ENCODE peak calls at places on chromosomes 1 and 21, in five cellular contexts. L, A, O, W and D are unnamed samples.

GRCh38 chr21:28704746-28705145 is 287.9 kb downstream of the LTN1 start:
- DNase-seq in L (no peak), A (peak; percentile 61), O (no peak), W (peak; percentile 32), D (no peak)

GRCh38 chr1:177302365-177303044 is 131.7 kb downstream of the BRINP2 start:
- DNase-seq in L (no peak), A (no peak), O (peak; percentile 57), W (no peak), D (no peak)

GRCh38 chr1:160169553-160170399 is 18.4 kb downstream of the ATP1A4 start:
- DNase-seq in L (peak; percentile 99), A (no peak), O (no peak), W (peak; percentile 84), D (peak; percentile 23)

GRCh38 chr1:185526318-185527307 is 207.6 kb upstream of the HMCN1 start:
- DNase-seq in L (no peak), A (no peak), O (no peak), W (no peak), D (no peak)

GRCh38 chr1:26472330-26472900 is at the start of gene HMGN2:
- DNase-seq in L (peak; percentile 95), A (peak; percentile 87), O (peak; percentile 91), W (peak; percentile 98), D (peak; percentile 96)

GRCh38 chr1:23214640-23215039 is 2.7 kb downstream of the HTR1D start:
- DNase-seq in L (no peak), A (no peak), O (no peak), W (no peak), D (no peak)

GRCh38 chr1:218717611-218718010 is 372.5 kb downstream of the TGFB2 start:
- DNase-seq in L (no peak), A (peak; percentile 52), O (no peak), W (no peak), D (no peak)

GRCh38 chr1:172699111-172699510 is 40.2 kb downstream of the FASLG start:
- DNase-seq in L (no peak), A (no peak), O (no peak), W (no peak), D (no peak)

GRCh38 chr1:230854423-230854822 is 13.9 kb downstream of the C1orf198 start:
- DNase-seq in L (no peak), A (no peak), O (no peak), W (no peak), D (no peak)

GRCh38 chr1:69662321-69662720 is 94.6 kb downstream of the LRRC7 start:
- DNase-seq in L (no peak), A (no peak), O (no peak), W (no peak), D (no peak)

GRCh38 chr1:10189659-10190058 is 20.7 kb upstream of the KIF1B start:
- DNase-seq in L (peak; percentile 5), A (no peak), O (no peak), W (no peak), D (peak; percentile 16)

GRCh38 chr1:53652441-53653199 is 86.3 kb downstream of the GLIS1 start:
- DNase-seq in L (no peak), A (no peak), O (no peak), W (no peak), D (no peak)

GRCh38 chr1:169610858-169611257 is 19.1 kb downstream of the SELP start:
- DNase-seq in L (no peak), A (no peak), O (no peak), W (no peak), D (no peak)

GRCh38 chr1:6979003-6979577 is 193.8 kb downstream of the CAMTA1 start:
- DNase-seq in L (no peak), A (no peak), O (no peak), W (no peak), D (no peak)

GRCh38 chr1:94329986-94330385 is 88.2 kb upstream of the ABCD3 start:
- DNase-seq in L (peak; percentile 39), A (peak; percentile 62), O (no peak), W (no peak), D (no peak)

GRCh38 chr1:152013664-152014237 is 20.1 kb upstream of the S100A10 start:
- DNase-seq in L (peak; percentile 50), A (no peak), O (peak; percentile 65), W (no peak), D (peak; percentile 47)

GRCh38 chr1:192809286-192810252 is 730 bp downstream of the RGS2 start:
- DNase-seq in L (peak; percentile 76), A (peak; percentile 70), O (peak; percentile 35), W (peak; percentile 56), D (peak; percentile 71)

GRCh38 chr1:240170245-240170644 is 78.6 kb downstream of the FMN2 start:
- DNase-seq in L (no peak), A (no peak), O (no peak), W (no peak), D (no peak)

GRCh38 chr1:14826172-14826636 is 227.7 kb downstream of the KAZN start:
- DNase-seq in L (peak; percentile 15), A (peak; percentile 96), O (no peak), W (no peak), D (no peak)

GRCh38 chr1:156214024-156214748 is 1.4 kb downstream of the PMF1 start:
- DNase-seq in L (peak; percentile 23), A (peak; percentile 9), O (no peak), W (no peak), D (no peak)

GRCh38 chr1:169115891-169116585 is 9.5 kb downstream of the ATP1B1 start:
- DNase-seq in L (peak; percentile 14), A (no peak), O (peak; percentile 86), W (no peak), D (peak; percentile 28)

GRCh38 chr1:205183676-205184335 is 27.7 kb downstream of the DSTYK start:
- DNase-seq in L (no peak), A (no peak), O (no peak), W (no peak), D (no peak)

GRCh38 chr1:198088360-198089071 is 68.3 kb upstream of the NEK7 start:
- DNase-seq in L (peak; percentile 64), A (peak; percentile 73), O (no peak), W (peak; percentile 13), D (peak; percentile 47)

GRCh38 chr1:196732526-196732925 is 42.1 kb upstream of the CFHR3 start:
- DNase-seq in L (no peak), A (no peak), O (no peak), W (no peak), D (no peak)

GRCh38 chr1:152107984-152108898 is 7.0 kb downstream of the TCHH start:
- DNase-seq in L (no peak), A (peak; percentile 82), O (no peak), W (no peak), D (no peak)

GRCh38 chr1:206502813-206503212 is 4.5 kb upstream of the RASSF5 start:
- DNase-seq in L (no peak), A (no peak), O (no peak), W (no peak), D (no peak)

GRCh38 chr1:194338241-194338948 is 1152.0 kb upstream of the B3GALT2 start:
- DNase-seq in L (peak; percentile 67), A (peak; percentile 1), O (no peak), W (no peak), D (no peak)

GRCh38 chr1:30774550-30775432 is 17.2 kb upstream of the LAPTM5 start:
- DNase-seq in L (no peak), A (no peak), O (no peak), W (no peak), D (no peak)

GRCh38 chr1:3391711-3392110 is 62.8 kb upstream of the ARHGEF16 start:
- DNase-seq in L (no peak), A (no peak), O (no peak), W (no peak), D (no peak)

GRCh38 chr21:33088384-33088783 is 18.4 kb downstream of the OLIG1 start:
- DNase-seq in L (no peak), A (no peak), O (no peak), W (no peak), D (no peak)

GRCh38 chr1:229388876-229389580 is 44.9 kb downstream of the ACTA1 start:
- DNase-seq in L (no peak), A (peak; percentile 63), O (no peak), W (no peak), D (no peak)